ENCODE peak calls at places on chromosome 3, in seven cellular contexts. T is A549, S is fibroblast of the aortic adventitia, H is psoas muscle, E is glutamatergic neuron, V is progenitor cell of endocrine pancreas, Z is lower lobe of right lung. C is an unnamed sample.

GRCh38 chr3:95277614-95278013 is 1214.8 kb downstream of the NSUN3 start:
- DNase-seq in T (no peak), S (no peak), H (no peak), E (no peak), V (no peak), Z (no peak), C (no peak)

GRCh38 chr3:79618883-79619282 is 148.9 kb downstream of the ROBO1 start:
- DNase-seq in T (no peak), S (no peak), H (no peak), E (no peak), V (no peak), Z (no peak), C (no peak)

GRCh38 chr3:55775366-55775765 is 288.3 kb upstream of the WNT5A start:
- DNase-seq in T (no peak), S (no peak), H (no peak), E (no peak), V (no peak), Z (no peak), C (no peak)

GRCh38 chr3:17631617-17632016 is 110.8 kb downstream of the TBC1D5 start:
- DNase-seq in T (no peak), S (no peak), H (no peak), E (no peak), V (no peak), Z (no peak), C (no peak)

GRCh38 chr3:55879901-55880331 is 392.8 kb upstream of the WNT5A start:
- DNase-seq in T (no peak), S (no peak), H (no peak), E (no peak), V (no peak), Z (no peak), C (no peak)

GRCh38 chr3:175346573-175347356 is 487.6 kb downstream of the NAALADL2 start:
- DNase-seq in T (no peak), S (peak), H (peak), E (no peak), V (no peak), Z (peak), C (peak)

GRCh38 chr3:39260957-39261356 is 18.9 kb downstream of the CX3CR1 start:
- DNase-seq in T (peak), S (peak), H (peak), E (no peak), V (no peak), Z (peak), C (peak)

GRCh38 chr3:61157414-61157813 is 93.8 kb downstream of the FHIT start:
- DNase-seq in T (no peak), S (no peak), H (no peak), E (no peak), V (no peak), Z (no peak), C (no peak)

GRCh38 chr3:127206611-127207516 is 13.9 kb downstream of the PRR23E start:
- DNase-seq in T (no peak), S (no peak), H (peak), E (no peak), V (no peak), Z (no peak), C (no peak)

GRCh38 chr3:127288921-127289645 is 1.2 kb upstream of the PRR20G start:
- DNase-seq in T (no peak), S (no peak), H (no peak), E (no peak), V (no peak), Z (no peak), C (no peak)

GRCh38 chr3:182389041-182389815 is 404.1 kb upstream of the ATP11B start:
- DNase-seq in T (no peak), S (no peak), H (no peak), E (no peak), V (no peak), Z (no peak), C (no peak)

GRCh38 chr3:10213156-10213792 is 35.0 kb upstream of the TATDN2 start:
- DNase-seq in T (no peak), S (no peak), H (no peak), E (no peak), V (no peak), Z (no peak), C (no peak)

GRCh38 chr3:123880998-123881561 is 3.1 kb downstream of the MYLK start:
- DNase-seq in T (peak), S (peak), H (no peak), E (peak), V (no peak), Z (no peak), C (no peak)

GRCh38 chr3:15629860-15630597 is 28.5 kb downstream of the BTD start:
- DNase-seq in T (peak), S (peak), H (no peak), E (peak), V (no peak), Z (no peak), C (no peak)

GRCh38 chr3:46406786-46407611 is at the start of the genes CCR5AS and CCRL2:
- DNase-seq in T (no peak), S (peak), H (peak), E (no peak), V (no peak), Z (peak), C (peak)

GRCh38 chr3:46970391-46971091 is 6.0 kb downstream of the CCDC12 start:
- DNase-seq in T (no peak), S (peak), H (peak), E (no peak), V (no peak), Z (no peak), C (no peak)

GRCh38 chr3:29693863-29694262 is 413.0 kb downstream of the RBMS3 start:
- DNase-seq in T (peak), S (peak), H (no peak), E (no peak), V (no peak), Z (peak), C (no peak)

GRCh38 chr3:6351752-6352151 is 509.2 kb upstream of the GRM7 start:
- DNase-seq in T (no peak), S (no peak), H (no peak), E (no peak), V (no peak), Z (no peak), C (no peak)

GRCh38 chr3:131540143-131540542 is 37.4 kb upstream of the MRPL3 start:
- DNase-seq in T (no peak), S (no peak), H (no peak), E (no peak), V (no peak), Z (no peak), C (no peak)

GRCh38 chr3:194138098-194138474 is 2.1 kb downstream of the HES1 start:
- DNase-seq in T (no peak), S (no peak), H (no peak), E (no peak), V (no peak), Z (no peak), C (no peak)

GRCh38 chr3:119301662-119302061 is 7.5 kb downstream of the ARHGAP31 start:
- DNase-seq in T (no peak), S (no peak), H (no peak), E (no peak), V (no peak), Z (peak), C (no peak)

GRCh38 chr3:127173516-127174166 is 19.3 kb upstream of the PRR23E start:
- DNase-seq in T (no peak), S (no peak), H (no peak), E (no peak), V (no peak), Z (no peak), C (no peak)

GRCh38 chr3:104629038-104629437 is 737.7 kb upstream of the ALCAM start:
- DNase-seq in T (no peak), S (peak), H (no peak), E (no peak), V (no peak), Z (no peak), C (no peak)

GRCh38 chr3:165196577-165197561 is 685 bp upstream of the SLITRK3 start:
- DNase-seq in T (no peak), S (peak), H (no peak), E (peak), V (no peak), Z (no peak), C (no peak)

GRCh38 chr3:152430223-152431002 is 161.7 kb downstream of the MBNL1 start:
- DNase-seq in T (no peak), S (no peak), H (no peak), E (no peak), V (no peak), Z (no peak), C (no peak)

GRCh38 chr3:72351536-72351935 is 496.7 kb downstream of the SHQ1 start:
- DNase-seq in T (no peak), S (no peak), H (no peak), E (no peak), V (no peak), Z (no peak), C (no peak)

GRCh38 chr3:188360364-188360881 is 206.5 kb downstream of the LPP start:
- DNase-seq in T (no peak), S (no peak), H (no peak), E (no peak), V (no peak), Z (no peak), C (no peak)

GRCh38 chr3:170542704-170543103 is 43.2 kb downstream of the SLC7A14 start:
- DNase-seq in T (no peak), S (peak), H (no peak), E (no peak), V (no peak), Z (no peak), C (no peak)

GRCh38 chr3:78717042-78717441 is 1050.8 kb downstream of the ROBO1 start:
- DNase-seq in T (no peak), S (no peak), H (no peak), E (no peak), V (no peak), Z (no peak), C (no peak)

GRCh38 chr3:71254658-71255057 is 328.9 kb downstream of the FOXP1 start:
- DNase-seq in T (no peak), S (peak), H (no peak), E (no peak), V (no peak), Z (no peak), C (no peak)

GRCh38 chr3:133206921-133207320 is 168.7 kb downstream of the TMEM108 start:
- DNase-seq in T (no peak), S (no peak), H (no peak), E (no peak), V (no peak), Z (no peak), C (no peak)

GRCh38 chr3:133208184-133208583 is 170.0 kb downstream of the TMEM108 start:
- DNase-seq in T (no peak), S (no peak), H (no peak), E (no peak), V (no peak), Z (no peak), C (no peak)

GRCh38 chr3:133213942-133214341 is 175.8 kb downstream of the TMEM108 start:
- DNase-seq in T (no peak), S (no peak), H (no peak), E (no peak), V (no peak), Z (peak), C (no peak)

GRCh38 chr3:133209871-133210550 is 171.8 kb downstream of the TMEM108 start:
- DNase-seq in T (no peak), S (peak), H (no peak), E (no peak), V (no peak), Z (no peak), C (no peak)

DNA sequence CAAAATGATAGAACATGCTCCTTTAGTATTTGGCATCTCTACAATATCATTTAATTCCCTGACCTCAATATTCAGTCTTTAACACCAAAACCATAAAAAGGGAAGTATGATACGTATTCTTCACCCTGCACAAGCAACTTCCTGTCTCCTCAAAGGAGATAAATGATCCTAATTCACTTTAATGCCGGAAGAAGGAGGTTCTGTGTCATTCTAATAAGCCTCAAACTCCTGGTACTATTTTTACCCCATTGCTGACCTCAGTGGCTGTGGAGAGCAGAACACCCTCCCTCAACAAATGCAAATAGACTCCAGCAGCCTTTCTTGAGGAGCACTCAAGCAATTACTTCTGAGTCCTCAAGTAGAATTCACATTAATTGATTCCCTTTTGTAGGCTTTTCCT is 173.3 kb downstream of the TMEM108 start:
- DNase-seq in T (no peak), S (no peak), H (no peak), E (no peak), V (no peak), Z (no peak), C (no peak)
- TF ChIP-seq CTCF in T (no peak), S (no peak), H (no peak), E (no peak), V (no peak), Z (no peak), C (no peak)

GRCh38 chr3:64225695-64226499 is 631 bp upstream of the PRICKLE2 start:
- DNase-seq in T (no peak), S (no peak), H (no peak), E (no peak), V (no peak), Z (no peak), C (no peak)

GRCh38 chr3:64221564-64222257 is 3.6 kb downstream of the PRICKLE2 start:
- DNase-seq in T (no peak), S (no peak), H (no peak), E (no peak), V (no peak), Z (no peak), C (no peak)

GRCh38 chr3:64222501-64222900 is 2.8 kb downstream of the PRICKLE2 start:
- DNase-seq in T (no peak), S (no peak), H (no peak), E (no peak), V (no peak), Z (no peak), C (no peak)

GRCh38 chr3:64224826-64225606 is at the start of gene PRICKLE2:
- DNase-seq in T (peak), S (peak), H (peak), E (peak), V (peak), Z (peak), C (no peak)

GRCh38 chr3:64223809-64224570 is 1.3 kb downstream of the PRICKLE2 start:
- DNase-seq in T (no peak), S (peak), H (no peak), E (no peak), V (no peak), Z (no peak), C (no peak)
- TF ChIP-seq CTCF in T (peak), S (peak), H (no peak), E (no peak), V (no peak), Z (no peak), C (no peak)

GRCh38 chr3:147356909-147357733 is 49.2 kb downstream of the ZIC4 start:
- DNase-seq in T (no peak), S (no peak), H (no peak), E (peak), V (no peak), Z (no peak), C (no peak)
- TF ChIP-seq CTCF in T (no peak), S (peak), H (no peak), E (peak), V (peak), Z (no peak), C (no peak)

GRCh38 chr3:4947028-4947427 is 32.2 kb upstream of the BHLHE40 start:
- DNase-seq in T (no peak), S (no peak), H (no peak), E (no peak), V (no peak), Z (no peak), C (no peak)

GRCh38 chr3:4940985-4941384 is 38.3 kb upstream of the BHLHE40 start:
- DNase-seq in T (no peak), S (no peak), H (no peak), E (no peak), V (no peak), Z (no peak), C (no peak)

GRCh38 chr3:4945318-4945717 is 33.9 kb upstream of the BHLHE40 start:
- DNase-seq in T (no peak), S (no peak), H (no peak), E (no peak), V (no peak), Z (no peak), C (no peak)

GRCh38 chr3:4939276-4939675 is 40.0 kb upstream of the BHLHE40 start:
- DNase-seq in T (no peak), S (no peak), H (no peak), E (no peak), V (no peak), Z (no peak), C (no peak)

GRCh38 chr3:4943553-4943952 is 35.7 kb upstream of the BHLHE40 start:
- DNase-seq in T (peak), S (no peak), H (no peak), E (no peak), V (no peak), Z (no peak), C (no peak)
- TF ChIP-seq CTCF in T (no peak), S (peak), H (no peak), E (peak), V (peak), Z (peak), C (no peak)

C was measured in left lung.